ENCODE peak calls at places on chromosomes 16 and 17, in four cellular contexts. One of them, this sample, is unnamed.

GRCh38 chr16:57513371-57514102 is 22.8 kb downstream of the CCDC102A start:
- DNase-seq in NB4: no peak
- DNase-seq in right lobe of liver: no peak
- DNase-seq in SK-N-SH: peak
- DNase-seq in this sample: peak

GRCh38 chr16:12229759-12230594 is 253.4 kb downstream of the SNX29 start:
- DNase-seq in right lobe of liver: no peak
- DNase-seq in SK-N-SH: no peak
- DNase-seq in NB4: no peak
- DNase-seq in this sample: no peak

GRCh38 chr17:62963296-62963695 is 2.7 kb upstream of the TANC2 start:
- DNase-seq in SK-N-SH: peak
- DNase-seq in right lobe of liver: no peak
- DNase-seq in NB4: no peak
- DNase-seq in this sample: no peak

GRCh38 chr16:11051430-11052079 is 107.2 kb downstream of the CLEC16A start:
- DNase-seq in SK-N-SH: no peak
- DNase-seq in right lobe of liver: no peak
- DNase-seq in NB4: no peak
- DNase-seq in this sample: no peak

GRCh38 chr17:17435323-17435722 is 41.5 kb upstream of the MED9 start:
- DNase-seq in SK-N-SH: no peak
- DNase-seq in NB4: peak
- DNase-seq in right lobe of liver: no peak
- DNase-seq in this sample: no peak

GRCh38 chr16:27853101-27853500 is 210.4 kb downstream of the GSG1L start:
- DNase-seq in NB4: no peak
- DNase-seq in right lobe of liver: no peak
- DNase-seq in SK-N-SH: no peak
- DNase-seq in this sample: peak

GRCh38 chr17:2779545-2779944 is 16.7 kb upstream of the RAP1GAP2 start:
- DNase-seq in NB4: no peak
- DNase-seq in SK-N-SH: no peak
- DNase-seq in right lobe of liver: no peak
- DNase-seq in this sample: no peak

GRCh38 chr17:80637286-80637703 is 92.7 kb downstream of the RPTOR start:
- DNase-seq in NB4: no peak
- DNase-seq in right lobe of liver: no peak
- DNase-seq in SK-N-SH: no peak
- DNase-seq in this sample: no peak

GRCh38 chr17:82561429-82562035 is 42.0 kb downstream of the FOXK2 start:
- DNase-seq in NB4: no peak
- DNase-seq in SK-N-SH: no peak
- DNase-seq in right lobe of liver: no peak
- DNase-seq in this sample: no peak

GRCh38 chr16:54980821-54981220 is 50.2 kb downstream of the IRX5 start:
- DNase-seq in SK-N-SH: no peak
- DNase-seq in right lobe of liver: no peak
- DNase-seq in NB4: no peak
- DNase-seq in this sample: no peak

GRCh38 chr16:50566336-50566962 is 18.3 kb downstream of the NKD1 start:
- DNase-seq in SK-N-SH: no peak
- DNase-seq in NB4: no peak
- DNase-seq in right lobe of liver: no peak
- DNase-seq in this sample: no peak

GRCh38 chr17:3635474-3636153 is 436 bp downstream of the SHPK start:
- DNase-seq in NB4: peak
- DNase-seq in right lobe of liver: peak
- DNase-seq in SK-N-SH: peak
- DNase-seq in this sample: no peak

GRCh38 chr16:88700636-88701482 is 5.3 kb downstream of the RNF166 start:
- DNase-seq in right lobe of liver: peak
- DNase-seq in NB4: peak
- DNase-seq in SK-N-SH: no peak
- DNase-seq in this sample: peak

GRCh38 chr16:4316732-4317461 is 1.0 kb downstream of the GLIS2 start:
- DNase-seq in NB4: no peak
- DNase-seq in SK-N-SH: peak
- DNase-seq in right lobe of liver: no peak
- DNase-seq in this sample: peak

GRCh38 chr17:75271233-75271954 is 363 bp upstream of the MIF4GD start:
- DNase-seq in NB4: peak
- DNase-seq in SK-N-SH: peak
- DNase-seq in right lobe of liver: peak
- DNase-seq in this sample: peak

GRCh38 chr16:88999457-89000206 is 22.6 kb upstream of the CBFA2T3 start:
- DNase-seq in right lobe of liver: no peak
- DNase-seq in SK-N-SH: peak
- DNase-seq in NB4: peak
- DNase-seq in this sample: no peak

GRCh38 chr17:1908699-1909309 is 79.0 kb downstream of the RPA1 start:
- DNase-seq in right lobe of liver: peak
- DNase-seq in NB4: peak
- DNase-seq in SK-N-SH: peak
- DNase-seq in this sample: no peak

GRCh38 chr17:20059728-20060188 is 50.6 kb downstream of the SPECC1 start:
- DNase-seq in NB4: peak
- DNase-seq in right lobe of liver: no peak
- DNase-seq in SK-N-SH: no peak
- DNase-seq in this sample: no peak

GRCh38 chr16:815861-816260 is 15.3 kb upstream of the GNG13 start:
- DNase-seq in right lobe of liver: no peak
- DNase-seq in SK-N-SH: no peak
- DNase-seq in NB4: no peak
- DNase-seq in this sample: no peak

GRCh38 chr17:74454197-74455024 is 12.0 kb upstream of the CD300A start:
- DNase-seq in right lobe of liver: peak
- DNase-seq in SK-N-SH: no peak
- DNase-seq in NB4: peak
- DNase-seq in this sample: peak

GRCh38 chr16:79599837-79600635 is 501 bp downstream of the MAF start:
- DNase-seq in NB4: peak
- DNase-seq in right lobe of liver: peak
- DNase-seq in SK-N-SH: peak
- DNase-seq in this sample: peak

GRCh38 chr16:12639044-12639443 is 164.6 kb downstream of the CPPED1 start:
- DNase-seq in right lobe of liver: peak
- DNase-seq in SK-N-SH: no peak
- DNase-seq in NB4: peak
- DNase-seq in this sample: no peak

GRCh38 chr17:21303441-21304065 is 19.0 kb downstream of the MAP2K3 start:
- DNase-seq in right lobe of liver: no peak
- DNase-seq in SK-N-SH: no peak
- DNase-seq in NB4: no peak
- DNase-seq in this sample: peak

GRCh38 chr17:45895969-45896793 is 1.8 kb downstream of the MAPT start:
- DNase-seq in SK-N-SH: peak
- DNase-seq in right lobe of liver: no peak
- DNase-seq in NB4: no peak
- DNase-seq in this sample: no peak
- H3K4me3 ChIP-seq in SK-N-SH: peak
- H3K4me3 ChIP-seq in right lobe of liver: no peak
- H3K4me3 ChIP-seq in NB4: no peak
- H3K4me3 ChIP-seq in this sample: peak

GRCh38 chr16:48081656-48082055 is 74.1 kb downstream of the ABCC12 start:
- DNase-seq in right lobe of liver: no peak
- DNase-seq in SK-N-SH: no peak
- DNase-seq in NB4: no peak
- DNase-seq in this sample: no peak

GRCh38 chr16:48086422-48086821 is 69.4 kb downstream of the ABCC12 start:
- DNase-seq in SK-N-SH: no peak
- DNase-seq in right lobe of liver: no peak
- DNase-seq in NB4: no peak
- DNase-seq in this sample: no peak

GRCh38 chr16:48076455-48077012 is 79.3 kb downstream of the ABCC12 start:
- DNase-seq in NB4: no peak
- DNase-seq in SK-N-SH: no peak
- DNase-seq in right lobe of liver: no peak
- DNase-seq in this sample: no peak

GRCh38 chr16:48087639-48088038 is 68.2 kb downstream of the ABCC12 start:
- DNase-seq in right lobe of liver: no peak
- DNase-seq in SK-N-SH: no peak
- DNase-seq in NB4: no peak
- DNase-seq in this sample: no peak

DNA sequence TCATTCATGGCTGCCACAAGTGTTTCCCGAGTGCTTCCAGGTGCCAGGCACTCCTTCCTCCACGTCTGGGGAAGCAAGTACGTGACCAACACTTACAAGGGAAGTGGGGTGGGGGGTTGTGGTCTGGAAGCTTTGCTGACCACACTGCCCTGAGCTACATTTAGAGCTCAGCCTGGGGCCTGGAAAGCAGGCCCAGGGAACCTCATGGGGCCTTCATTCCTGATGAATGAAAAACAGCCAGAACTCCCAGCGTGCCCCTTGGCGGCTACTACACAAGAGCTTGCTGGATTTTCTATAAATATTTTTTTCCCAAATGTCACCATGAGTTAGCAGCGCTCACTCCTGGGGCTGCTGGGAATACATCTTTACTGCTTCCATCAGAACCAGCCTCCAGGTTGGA is 73.3 kb downstream of the ABCC12 start:
- DNase-seq in SK-N-SH: no peak
- DNase-seq in NB4: no peak
- DNase-seq in right lobe of liver: no peak
- DNase-seq in this sample: no peak
- H3K4me3 ChIP-seq in SK-N-SH: no peak
- H3K4me3 ChIP-seq in NB4: no peak
- H3K4me3 ChIP-seq in right lobe of liver: no peak
- H3K4me3 ChIP-seq in this sample: no peak

GRCh38 chr17:48588519-48588918 is 1.5 kb downstream of the HOXB3 start:
- DNase-seq in right lobe of liver: no peak
- DNase-seq in NB4: no peak
- DNase-seq in SK-N-SH: no peak
- DNase-seq in this sample: no peak

GRCh38 chr17:48587276-48588073 is 2.6 kb downstream of the HOXB3 start:
- DNase-seq in SK-N-SH: no peak
- DNase-seq in right lobe of liver: no peak
- DNase-seq in NB4: no peak
- DNase-seq in this sample: peak

GRCh38 chr17:48586355-48586924 is 3.6 kb downstream of the HOXB3 start:
- DNase-seq in SK-N-SH: no peak
- DNase-seq in NB4: no peak
- DNase-seq in right lobe of liver: no peak
- DNase-seq in this sample: no peak

GRCh38 chr17:48589060-48589830 is 796 bp downstream of the HOXB3 start:
- DNase-seq in SK-N-SH: no peak
- DNase-seq in right lobe of liver: no peak
- DNase-seq in NB4: no peak
- DNase-seq in this sample: no peak

GRCh38 chr17:48588074-48588415 is 2.0 kb downstream of the HOXB3 start:
- DNase-seq in right lobe of liver: no peak
- DNase-seq in NB4: no peak
- DNase-seq in SK-N-SH: no peak
- DNase-seq in this sample: peak
- H3K4me3 ChIP-seq in right lobe of liver: no peak
- H3K4me3 ChIP-seq in NB4: no peak
- H3K4me3 ChIP-seq in SK-N-SH: no peak
- H3K4me3 ChIP-seq in this sample: peak

GRCh38 chr17:57617218-57617617 is 127.9 kb downstream of the CCDC182 start:
- DNase-seq in right lobe of liver: no peak
- DNase-seq in NB4: no peak
- DNase-seq in SK-N-SH: no peak
- DNase-seq in this sample: no peak
- H3K4me3 ChIP-seq in right lobe of liver: no peak
- H3K4me3 ChIP-seq in NB4: no peak
- H3K4me3 ChIP-seq in SK-N-SH: no peak
- H3K4me3 ChIP-seq in this sample: no peak

GRCh38 chr17:38898291-38898679 is 27.1 kb upstream of the LASP1NB start:
- DNase-seq in NB4: peak
- DNase-seq in right lobe of liver: no peak
- DNase-seq in SK-N-SH: no peak
- DNase-seq in this sample: no peak
- H3K4me3 ChIP-seq in NB4: peak
- H3K4me3 ChIP-seq in right lobe of liver: no peak
- H3K4me3 ChIP-seq in SK-N-SH: no peak
- H3K4me3 ChIP-seq in this sample: peak

DNA sequence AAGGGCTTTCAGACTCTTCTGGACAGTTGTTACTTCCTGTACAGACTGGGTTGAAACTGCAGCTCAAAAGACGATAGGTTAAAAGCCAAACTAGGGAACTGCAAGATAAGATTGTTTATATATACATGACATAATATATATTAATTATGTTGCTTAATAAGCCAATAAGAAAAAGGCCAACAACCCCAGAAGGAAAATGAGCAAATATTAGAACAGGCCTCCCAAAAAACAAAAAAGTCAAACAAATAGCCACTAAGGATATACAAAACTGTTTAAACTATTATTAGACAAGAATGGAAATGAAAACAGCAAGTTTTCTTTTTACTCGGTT is 495 bp upstream of the CMTR2 start:
- DNase-seq in SK-N-SH: no peak
- DNase-seq in NB4: no peak
- DNase-seq in right lobe of liver: no peak
- DNase-seq in this sample: no peak
- H3K4me3 ChIP-seq in SK-N-SH: peak
- H3K4me3 ChIP-seq in NB4: peak
- H3K4me3 ChIP-seq in right lobe of liver: peak
- H3K4me3 ChIP-seq in this sample: peak

GRCh38 chr17:36813357-36813756 is 123.9 kb upstream of the LHX1 start:
- DNase-seq in NB4: no peak
- DNase-seq in right lobe of liver: no peak
- DNase-seq in SK-N-SH: no peak
- DNase-seq in this sample: no peak

GRCh38 chr17:36812762-36813161 is 124.5 kb upstream of the LHX1 start:
- DNase-seq in SK-N-SH: no peak
- DNase-seq in right lobe of liver: no peak
- DNase-seq in NB4: no peak
- DNase-seq in this sample: no peak

GRCh38 chr17:36807496-36808180 is 129.6 kb upstream of the LHX1 start:
- DNase-seq in NB4: no peak
- DNase-seq in right lobe of liver: no peak
- DNase-seq in SK-N-SH: peak
- DNase-seq in this sample: no peak

GRCh38 chr17:36813957-36814356 is 123.3 kb upstream of the LHX1 start:
- DNase-seq in NB4: no peak
- DNase-seq in right lobe of liver: no peak
- DNase-seq in SK-N-SH: no peak
- DNase-seq in this sample: no peak

GRCh38 chr17:36808181-36808661 is 129.1 kb upstream of the LHX1 start:
- DNase-seq in SK-N-SH: peak
- DNase-seq in NB4: no peak
- DNase-seq in right lobe of liver: no peak
- DNase-seq in this sample: no peak
- H3K4me3 ChIP-seq in SK-N-SH: no peak
- H3K4me3 ChIP-seq in NB4: no peak
- H3K4me3 ChIP-seq in right lobe of liver: no peak
- H3K4me3 ChIP-seq in this sample: no peak

This sample was measured in upper lobe of right lung.